ENCODE peak calls at places on chromosomes 2 and 18, in eight cellular contexts. O, A, S, X, R, Z, J and M are unnamed samples.

GRCh38 chr2:199278099-199278498 is 179.6 kb downstream of the SATB2 start:
- DNase-seq in O (no peak), A (peak), S (no peak), X (no peak), R (no peak), Z (no peak), J (no peak), M (no peak)

GRCh38 chr2:12155308-12156061 is 409.1 kb downstream of the LPIN1 start:
- DNase-seq in O (peak), A (peak), S (peak), X (no peak), R (no peak), Z (no peak), J (no peak), M (no peak)

GRCh38 chr2:240245706-240246105 is 105.2 kb upstream of the OTOS start:
- DNase-seq in O (no peak), A (peak), S (no peak), X (peak), R (no peak), Z (no peak), J (no peak), M (no peak)

GRCh38 chr2:121286506-121286905 is 1.5 kb upstream of the TFCP2L1 start:
- DNase-seq in O (no peak), A (no peak), S (no peak), X (no peak), R (no peak), Z (no peak), J (no peak), M (no peak)

GRCh38 chr2:172070936-172071335 is 14.4 kb upstream of the DLX1 start:
- DNase-seq in O (no peak), A (no peak), S (no peak), X (no peak), R (no peak), Z (no peak), J (no peak), M (no peak)

GRCh38 chr2:125037135-125037653 is 1012.1 kb downstream of the CNTNAP5 start:
- DNase-seq in O (no peak), A (no peak), S (no peak), X (no peak), R (no peak), Z (no peak), J (no peak), M (no peak)

GRCh38 chr18:55309249-55309648 is 278.7 kb downstream of the TCF4 start:
- DNase-seq in O (no peak), A (no peak), S (no peak), X (no peak), R (no peak), Z (no peak), J (no peak), M (no peak)

GRCh38 chr2:52034706-52035105 is 1002.8 kb upstream of the NRXN1 start:
- DNase-seq in O (no peak), A (no peak), S (no peak), X (no peak), R (no peak), Z (no peak), J (no peak), M (no peak)

GRCh38 chr2:188751786-188752185 is 222.4 kb upstream of the COL3A1 start:
- DNase-seq in O (no peak), A (no peak), S (no peak), X (no peak), R (no peak), Z (no peak), J (no peak), M (no peak)

GRCh38 chr2:10271946-10272345 is 30.8 kb upstream of the HPCAL1 start:
- DNase-seq in O (no peak), A (no peak), S (no peak), X (no peak), R (no peak), Z (no peak), J (peak), M (no peak)

GRCh38 chr2:233061007-233061590 is 957 bp downstream of the INPP5D start:
- DNase-seq in O (no peak), A (no peak), S (peak), X (no peak), R (no peak), Z (no peak), J (no peak), M (no peak)

GRCh38 chr2:127086800-127087737 is 19.9 kb downstream of the BIN1 start:
- DNase-seq in O (no peak), A (peak), S (peak), X (no peak), R (no peak), Z (no peak), J (peak), M (no peak)

GRCh38 chr2:24754985-24755690 is 38.1 kb downstream of the PTRHD1 start:
- DNase-seq in O (no peak), A (peak), S (no peak), X (no peak), R (no peak), Z (no peak), J (no peak), M (no peak)

GRCh38 chr2:105768961-105769452 is 24.3 kb downstream of the NCK2 start:
- DNase-seq in O (peak), A (peak), S (peak), X (no peak), R (no peak), Z (no peak), J (no peak), M (no peak)

GRCh38 chr18:23702606-23703005 is 13.4 kb downstream of the LAMA3 start:
- DNase-seq in O (no peak), A (no peak), S (no peak), X (no peak), R (no peak), Z (no peak), J (no peak), M (no peak)

GRCh38 chr2:239216614-239217273 is 184.1 kb downstream of the HDAC4 start:
- DNase-seq in O (no peak), A (no peak), S (no peak), X (no peak), R (no peak), Z (no peak), J (no peak), M (no peak)

GRCh38 chr2:156229724-156230362 is 102.7 kb downstream of the NR4A2 start:
- DNase-seq in O (no peak), A (no peak), S (no peak), X (no peak), R (no peak), Z (no peak), J (no peak), M (no peak)

GRCh38 chr2:179932786-179933185 is 71.4 kb upstream of the ZNF385B start:
- DNase-seq in O (no peak), A (no peak), S (no peak), X (peak), R (peak), Z (no peak), J (no peak), M (peak)

GRCh38 chr2:29744976-29745375 is 176.4 kb downstream of the ALK start:
- DNase-seq in O (no peak), A (no peak), S (no peak), X (no peak), R (no peak), Z (no peak), J (no peak), M (no peak)

GRCh38 chr2:42102606-42103450 is 55.0 kb downstream of the PKDCC start:
- DNase-seq in O (no peak), A (no peak), S (no peak), X (peak), R (no peak), Z (peak), J (peak), M (no peak)

GRCh38 chr2:1803217-1804115 is 59.2 kb upstream of the PXDN start:
- DNase-seq in O (no peak), A (no peak), S (no peak), X (no peak), R (no peak), Z (no peak), J (no peak), M (no peak)

GRCh38 chr2:172640389-172640788 is 84.5 kb downstream of the PDK1 start:
- DNase-seq in O (no peak), A (peak), S (no peak), X (no peak), R (no peak), Z (no peak), J (no peak), M (peak)

GRCh38 chr2:203811491-203812221 is 55.9 kb upstream of the CTLA4 start:
- DNase-seq in O (peak), A (peak), S (no peak), X (peak), R (no peak), Z (peak), J (peak), M (no peak)

GRCh38 chr18:903703-904102 is 968 bp upstream of the ADCYAP1 start:
- DNase-seq in O (peak), A (peak), S (no peak), X (peak), R (no peak), Z (no peak), J (no peak), M (peak)

GRCh38 chr2:134271758-134272157 is 17.9 kb downstream of the MGAT5 start:
- DNase-seq in O (no peak), A (no peak), S (no peak), X (no peak), R (no peak), Z (no peak), J (no peak), M (no peak)

GRCh38 chr2:41031282-41031681 is 579.4 kb upstream of the SLC8A1 start:
- DNase-seq in O (no peak), A (no peak), S (no peak), X (no peak), R (no peak), Z (no peak), J (no peak), M (no peak)

GRCh38 chr2:28565033-28565432 is 69.2 kb downstream of the PLB1 start:
- DNase-seq in O (no peak), A (no peak), S (no peak), X (no peak), R (no peak), Z (no peak), J (no peak), M (no peak)

GRCh38 chr18:12121175-12122095 is 27.8 kb downstream of the ANKRD62 start:
- DNase-seq in O (no peak), A (peak), S (no peak), X (peak), R (no peak), Z (no peak), J (no peak), M (no peak)

GRCh38 chr2:29777164-29777563 is 144.2 kb downstream of the ALK start:
- DNase-seq in O (peak), A (peak), S (no peak), X (no peak), R (no peak), Z (no peak), J (no peak), M (no peak)

GRCh38 chr2:233141888-233142287 is 81.7 kb downstream of the INPP5D start:
- DNase-seq in O (no peak), A (no peak), S (no peak), X (no peak), R (no peak), Z (no peak), J (no peak), M (no peak)

GRCh38 chr18:7141287-7141686 is 23.7 kb upstream of the LAMA1 start:
- DNase-seq in O (no peak), A (no peak), S (no peak), X (no peak), R (no peak), Z (no peak), J (no peak), M (no peak)

GRCh38 chr2:237304763-237305514 is 109.0 kb downstream of the COL6A3 start:
- DNase-seq in O (no peak), A (peak), S (no peak), X (no peak), R (no peak), Z (no peak), J (no peak), M (no peak)

GRCh38 chr2:136582631-136583205 is 182.6 kb upstream of the THSD7B start:
- DNase-seq in O (no peak), A (no peak), S (peak), X (peak), R (peak), Z (no peak), J (no peak), M (no peak)

GRCh38 chr2:108417254-108417653 is 31.8 kb upstream of the GCC2 start:
- DNase-seq in O (no peak), A (no peak), S (peak), X (no peak), R (no peak), Z (no peak), J (peak), M (no peak)

GRCh38 chr2:203626952-203627681 is 79.3 kb upstream of the CD28 start:
- DNase-seq in O (no peak), A (peak), S (no peak), X (no peak), R (no peak), Z (no peak), J (no peak), M (no peak)

GRCh38 chr18:55018602-55019001 is 59.3 kb upstream of the CCDC68 start:
- DNase-seq in O (no peak), A (peak), S (no peak), X (no peak), R (no peak), Z (no peak), J (no peak), M (no peak)

GRCh38 chr2:237316339-237316738 is 97.6 kb downstream of the COL6A3 start:
- DNase-seq in O (no peak), A (no peak), S (no peak), X (no peak), R (no peak), Z (no peak), J (no peak), M (no peak)

GRCh38 chr18:34764451-34764850 is 54.4 kb downstream of the DTNA start:
- DNase-seq in O (no peak), A (no peak), S (no peak), X (no peak), R (no peak), Z (no peak), J (no peak), M (no peak)
- TF ChIP-seq CTCF in O (peak), A (no peak), S (no peak), X (no peak), R (no peak), Z (no peak), J (no peak), M (no peak)

GRCh38 chr18:46098616-46098933 is 479 bp upstream of the ATP5F1A start:
- DNase-seq in O (no peak), A (no peak), S (no peak), X (no peak), R (no peak), Z (no peak), J (no peak), M (no peak)

GRCh38 chr18:46096651-46097300 is 1.3 kb downstream of the ATP5F1A start:
- DNase-seq in O (no peak), A (no peak), S (peak), X (no peak), R (no peak), Z (no peak), J (no peak), M (no peak)

GRCh38 chr18:46097378-46097852 is 681 bp downstream of the ATP5F1A start:
- DNase-seq in O (no peak), A (no peak), S (peak), X (no peak), R (no peak), Z (no peak), J (no peak), M (no peak)

GRCh38 chr18:46097853-46098615 is at the start of gene ATP5F1A:
- DNase-seq in O (peak), A (peak), S (peak), X (peak), R (peak), Z (peak), J (peak), M (peak)

GRCh38 chr18:46095532-46095931 is 2.6 kb downstream of the ATP5F1A start:
- DNase-seq in O (no peak), A (no peak), S (no peak), X (no peak), R (no peak), Z (no peak), J (no peak), M (no peak)
- H3K4me3 ChIP-seq in O (no peak), A (no peak), S (no peak), X (no peak), R (no peak), Z (no peak), J (no peak), M (no peak)

GRCh38 chr2:236294647-236295046 is 30.4 kb upstream of the ASB18 start:
- DNase-seq in O (no peak), A (no peak), S (no peak), X (no peak), R (no peak), Z (no peak), J (no peak), M (no peak)
- TF ChIP-seq CTCF in O (no peak), A (no peak), S (no peak), X (no peak), R (no peak), Z (no peak), J (no peak), M (no peak)

DNA sequence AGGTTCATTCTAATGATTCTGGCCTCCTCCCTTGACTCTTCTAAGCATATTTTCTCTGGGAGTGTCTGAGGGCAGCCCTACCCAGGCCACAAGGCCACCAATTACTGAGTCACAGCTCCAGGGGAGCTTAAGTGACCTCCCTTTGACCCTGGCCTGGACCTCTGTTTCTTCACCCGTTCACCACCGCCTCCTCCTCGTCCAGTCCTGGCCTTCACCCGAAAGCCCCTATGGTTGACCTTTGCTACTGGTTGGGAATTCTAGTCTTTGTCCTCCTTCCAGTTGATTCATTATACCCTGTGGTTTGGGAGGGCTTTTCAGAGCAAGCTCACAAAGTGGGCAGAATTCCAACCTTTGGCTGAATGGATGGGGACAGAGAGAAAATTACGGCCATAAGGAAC is 72.6 kb downstream of the NRP2 start:
- DNase-seq in O (no peak), A (peak), S (no peak), X (no peak), R (no peak), Z (no peak), J (peak), M (no peak)
- H3K4me3 ChIP-seq in O (no peak), A (no peak), S (no peak), X (no peak), R (no peak), Z (no peak), J (no peak), M (no peak)

GRCh38 chr2:66032376-66032775 is 402.5 kb upstream of the MEIS1 start:
- DNase-seq in O (no peak), A (no peak), S (no peak), X (no peak), R (no peak), Z (no peak), J (no peak), M (no peak)

GRCh38 chr2:66034467-66034866 is 400.5 kb upstream of the MEIS1 start:
- DNase-seq in O (no peak), A (no peak), S (no peak), X (no peak), R (no peak), Z (no peak), J (no peak), M (no peak)

DNA sequence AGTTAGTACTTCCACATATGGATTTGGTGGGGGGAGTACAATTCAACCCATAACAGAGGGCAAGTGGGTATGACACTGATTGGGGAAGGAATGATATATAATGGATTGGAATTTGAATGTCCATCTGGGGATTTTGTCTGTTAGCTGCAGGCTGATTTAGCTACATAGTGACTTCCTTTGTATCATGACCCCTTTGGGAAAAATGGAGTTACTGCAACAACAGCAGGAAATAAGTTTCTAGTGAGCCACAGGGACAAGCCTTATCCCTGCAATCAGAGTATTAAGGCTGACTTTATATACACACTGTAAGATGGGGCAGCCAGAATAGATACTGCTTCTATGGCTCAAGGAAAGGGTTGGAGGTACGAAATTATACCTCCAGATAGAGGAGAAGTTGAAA is 404.4 kb upstream of the MEIS1 start:
- DNase-seq in O (no peak), A (peak), S (no peak), X (no peak), R (no peak), Z (no peak), J (no peak), M (no peak)
- TF ChIP-seq CTCF in O (no peak), A (no peak), S (no peak), X (no peak), R (no peak), Z (peak), J (no peak), M (no peak)

DNA sequence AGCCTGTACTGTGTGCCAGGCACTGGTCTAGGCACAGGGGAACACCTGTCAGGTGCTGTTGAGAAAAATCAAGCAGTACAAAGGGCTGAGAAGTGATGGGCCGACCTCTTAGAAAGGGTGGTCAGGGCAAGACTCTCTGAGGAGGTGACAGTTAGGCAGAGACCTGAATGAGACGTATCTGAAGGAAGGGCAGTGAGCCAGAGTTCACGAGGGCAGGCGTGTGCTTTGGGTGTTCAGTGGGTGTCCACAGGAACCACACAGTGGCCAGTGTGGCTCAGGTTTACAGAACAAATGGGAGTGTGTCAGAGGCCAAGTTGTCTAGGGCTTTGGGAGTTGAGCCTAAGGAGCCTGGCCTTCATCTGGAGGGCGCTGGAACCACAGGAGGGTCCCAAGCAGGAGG is 6.2 kb downstream of the ARMC9 start:
- DNase-seq in O (no peak), A (no peak), S (no peak), X (no peak), R (no peak), Z (no peak), J (no peak), M (no peak)
- H3K4me3 ChIP-seq in O (no peak), A (no peak), S (no peak), X (no peak), R (no peak), Z (no peak), J (no peak), M (no peak)